ENCODE peak calls at places on chromosomes 3 and 15, in five cellular contexts. One of them, this sample, is unnamed.

GRCh38 chr3:119042162-119042561 is 7.5 kb upstream of the IGSF11 start:
- DNase-seq in H54: no peak
- DNase-seq in stimulated activated CD8-positive, alpha-beta memory T cell treated with anti-CD3 and anti-CD28 coated beads, Interleukin-4, amount 100 ng/mL, for 4 hours: no peak
- DNase-seq in NCI-H1694: no peak
- DNase-seq in CD8-positive, alpha-beta memory T cell: no peak
- DNase-seq in this sample: no peak

GRCh38 chr15:39890640-39891039 is 29.4 kb downstream of the GPR176 start:
- DNase-seq in stimulated activated CD8-positive, alpha-beta memory T cell treated with anti-CD3 and anti-CD28 coated beads, Interleukin-4, amount 100 ng/mL, for 4 hours: no peak
- DNase-seq in H54: no peak
- DNase-seq in CD8-positive, alpha-beta memory T cell: no peak
- DNase-seq in NCI-H1694: no peak
- DNase-seq in this sample: no peak

GRCh38 chr15:84797212-84797611 is 19.9 kb upstream of the ALPK3 start:
- DNase-seq in CD8-positive, alpha-beta memory T cell: no peak
- DNase-seq in stimulated activated CD8-positive, alpha-beta memory T cell treated with anti-CD3 and anti-CD28 coated beads, Interleukin-4, amount 100 ng/mL, for 4 hours: no peak
- DNase-seq in H54: peak; percentile 23
- DNase-seq in NCI-H1694: no peak
- DNase-seq in this sample: no peak

GRCh38 chr15:25508369-25509002 is 69.7 kb upstream of the UBE3A start:
- DNase-seq in stimulated activated CD8-positive, alpha-beta memory T cell treated with anti-CD3 and anti-CD28 coated beads, Interleukin-4, amount 100 ng/mL, for 4 hours: no peak
- DNase-seq in NCI-H1694: no peak
- DNase-seq in CD8-positive, alpha-beta memory T cell: peak; percentile 16
- DNase-seq in H54: no peak
- DNase-seq in this sample: peak; percentile 1

GRCh38 chr3:150248116-150248864 is 159.8 kb upstream of the TSC22D2 start:
- DNase-seq in CD8-positive, alpha-beta memory T cell: no peak
- DNase-seq in H54: no peak
- DNase-seq in NCI-H1694: no peak
- DNase-seq in stimulated activated CD8-positive, alpha-beta memory T cell treated with anti-CD3 and anti-CD28 coated beads, Interleukin-4, amount 100 ng/mL, for 4 hours: no peak
- DNase-seq in this sample: no peak

GRCh38 chr3:16140116-16140893 is 34.2 kb upstream of the GALNT15 start:
- DNase-seq in NCI-H1694: no peak
- DNase-seq in H54: peak; percentile 19
- DNase-seq in stimulated activated CD8-positive, alpha-beta memory T cell treated with anti-CD3 and anti-CD28 coated beads, Interleukin-4, amount 100 ng/mL, for 4 hours: no peak
- DNase-seq in CD8-positive, alpha-beta memory T cell: no peak
- DNase-seq in this sample: no peak

GRCh38 chr3:1118074-1118473 is 25.2 kb downstream of the CNTN6 start:
- DNase-seq in H54: peak; percentile 9
- DNase-seq in stimulated activated CD8-positive, alpha-beta memory T cell treated with anti-CD3 and anti-CD28 coated beads, Interleukin-4, amount 100 ng/mL, for 4 hours: no peak
- DNase-seq in NCI-H1694: no peak
- DNase-seq in CD8-positive, alpha-beta memory T cell: no peak
- DNase-seq in this sample: no peak

GRCh38 chr15:64842986-64843561 is 1.4 kb downstream of the PLEKHO2 start:
- DNase-seq in CD8-positive, alpha-beta memory T cell: no peak
- DNase-seq in H54: no peak
- DNase-seq in NCI-H1694: no peak
- DNase-seq in stimulated activated CD8-positive, alpha-beta memory T cell treated with anti-CD3 and anti-CD28 coated beads, Interleukin-4, amount 100 ng/mL, for 4 hours: no peak
- DNase-seq in this sample: peak; percentile 82

GRCh38 chr3:129196601-129197000 is 12.9 kb upstream of the CNBP start:
- DNase-seq in CD8-positive, alpha-beta memory T cell: no peak
- DNase-seq in NCI-H1694: no peak
- DNase-seq in H54: no peak
- DNase-seq in stimulated activated CD8-positive, alpha-beta memory T cell treated with anti-CD3 and anti-CD28 coated beads, Interleukin-4, amount 100 ng/mL, for 4 hours: no peak
- DNase-seq in this sample: no peak

GRCh38 chr3:127459891-127460290 is 130.6 kb downstream of the TPRA1 start:
- DNase-seq in stimulated activated CD8-positive, alpha-beta memory T cell treated with anti-CD3 and anti-CD28 coated beads, Interleukin-4, amount 100 ng/mL, for 4 hours: no peak
- DNase-seq in H54: no peak
- DNase-seq in NCI-H1694: no peak
- DNase-seq in CD8-positive, alpha-beta memory T cell: no peak
- DNase-seq in this sample: no peak

GRCh38 chr3:161117646-161118045 is 12.5 kb upstream of the B3GALNT1 start:
- DNase-seq in H54: no peak
- DNase-seq in CD8-positive, alpha-beta memory T cell: no peak
- DNase-seq in stimulated activated CD8-positive, alpha-beta memory T cell treated with anti-CD3 and anti-CD28 coated beads, Interleukin-4, amount 100 ng/mL, for 4 hours: no peak
- DNase-seq in NCI-H1694: no peak
- DNase-seq in this sample: no peak

GRCh38 chr3:32780735-32781210 is 37.0 kb upstream of the TRIM71 start:
- DNase-seq in H54: no peak
- DNase-seq in stimulated activated CD8-positive, alpha-beta memory T cell treated with anti-CD3 and anti-CD28 coated beads, Interleukin-4, amount 100 ng/mL, for 4 hours: no peak
- DNase-seq in CD8-positive, alpha-beta memory T cell: peak; percentile 3
- DNase-seq in NCI-H1694: no peak
- DNase-seq in this sample: peak; percentile 68

GRCh38 chr15:74614744-74615312 is 808 bp upstream of the CLK3 start:
- DNase-seq in CD8-positive, alpha-beta memory T cell: peak; percentile 96
- DNase-seq in stimulated activated CD8-positive, alpha-beta memory T cell treated with anti-CD3 and anti-CD28 coated beads, Interleukin-4, amount 100 ng/mL, for 4 hours: peak; percentile 74
- DNase-seq in H54: peak; percentile 67
- DNase-seq in NCI-H1694: peak; percentile 45
- DNase-seq in this sample: peak; percentile 37

GRCh38 chr3:126355777-126356372 is 1.3 kb downstream of the KLF15 start:
- DNase-seq in stimulated activated CD8-positive, alpha-beta memory T cell treated with anti-CD3 and anti-CD28 coated beads, Interleukin-4, amount 100 ng/mL, for 4 hours: no peak
- DNase-seq in NCI-H1694: no peak
- DNase-seq in H54: no peak
- DNase-seq in CD8-positive, alpha-beta memory T cell: no peak
- DNase-seq in this sample: no peak

This sample was measured in Kasumi-1.